ENCODE peak calls at places on chromosomes 3 and 15, in nine cellular contexts. One of them, this sample, is unnamed.

GRCh38 chr15:44102675-44103254 is 92.3 kb downstream of the FRMD5 start:
- DNase-seq in cardiac muscle cell: peak
- DNase-seq in fibroblast of mammary gland: peak
- DNase-seq in body of pancreas: peak
- DNase-seq in spleen: no peak
- DNase-seq in tibial artery: no peak
- DNase-seq in right atrium auricular region: no peak
- DNase-seq in A549: peak
- DNase-seq in foreskin fibroblast: peak
- DNase-seq in this sample: peak

GRCh38 chr15:28975766-28976179 is 90.0 kb downstream of the APBA2 start:
- DNase-seq in cardiac muscle cell: peak
- DNase-seq in fibroblast of mammary gland: peak
- DNase-seq in body of pancreas: peak
- DNase-seq in spleen: peak
- DNase-seq in tibial artery: no peak
- DNase-seq in right atrium auricular region: peak
- DNase-seq in A549: peak
- DNase-seq in foreskin fibroblast: peak
- DNase-seq in this sample: peak

GRCh38 chr3:141094851-141095545 is 43.9 kb downstream of the SPSB4 start:
- DNase-seq in cardiac muscle cell: peak
- DNase-seq in fibroblast of mammary gland: peak
- DNase-seq in body of pancreas: peak
- DNase-seq in spleen: no peak
- DNase-seq in tibial artery: peak
- DNase-seq in right atrium auricular region: peak
- DNase-seq in A549: no peak
- DNase-seq in foreskin fibroblast: peak
- DNase-seq in this sample: peak

GRCh38 chr3:194387276-194387675 is 11.8 kb downstream of the GP5 start:
- DNase-seq in cardiac muscle cell: no peak
- DNase-seq in fibroblast of mammary gland: no peak
- DNase-seq in body of pancreas: peak
- DNase-seq in spleen: no peak
- DNase-seq in tibial artery: peak
- DNase-seq in right atrium auricular region: peak
- DNase-seq in A549: no peak
- DNase-seq in foreskin fibroblast: no peak
- DNase-seq in this sample: no peak

GRCh38 chr3:127406309-127407025 is 118.6 kb upstream of the PRR20G start:
- DNase-seq in cardiac muscle cell: peak
- DNase-seq in fibroblast of mammary gland: peak
- DNase-seq in body of pancreas: no peak
- DNase-seq in spleen: peak
- DNase-seq in tibial artery: peak
- DNase-seq in right atrium auricular region: no peak
- DNase-seq in A549: peak
- DNase-seq in foreskin fibroblast: peak
- DNase-seq in this sample: no peak

GRCh38 chr15:68191555-68191954 is 13.6 kb downstream of the CALML4 start:
- DNase-seq in cardiac muscle cell: no peak
- DNase-seq in fibroblast of mammary gland: no peak
- DNase-seq in body of pancreas: no peak
- DNase-seq in spleen: no peak
- DNase-seq in tibial artery: no peak
- DNase-seq in right atrium auricular region: no peak
- DNase-seq in A549: no peak
- DNase-seq in foreskin fibroblast: no peak
- DNase-seq in this sample: no peak

GRCh38 chr3:70606018-70606417 is 293.6 kb upstream of the MDFIC2 start:
- DNase-seq in cardiac muscle cell: no peak
- DNase-seq in fibroblast of mammary gland: no peak
- DNase-seq in body of pancreas: no peak
- DNase-seq in spleen: no peak
- DNase-seq in tibial artery: no peak
- DNase-seq in right atrium auricular region: no peak
- DNase-seq in A549: no peak
- DNase-seq in foreskin fibroblast: no peak
- DNase-seq in this sample: no peak

GRCh38 chr3:40582401-40583027 is 57.8 kb downstream of the ZNF621 start:
- DNase-seq in cardiac muscle cell: no peak
- DNase-seq in fibroblast of mammary gland: no peak
- DNase-seq in body of pancreas: no peak
- DNase-seq in spleen: no peak
- DNase-seq in tibial artery: no peak
- DNase-seq in right atrium auricular region: no peak
- DNase-seq in A549: no peak
- DNase-seq in foreskin fibroblast: no peak
- DNase-seq in this sample: no peak

GRCh38 chr15:67685008-67685599 is 140.2 kb upstream of the SKOR1 start:
- DNase-seq in cardiac muscle cell: peak
- DNase-seq in fibroblast of mammary gland: peak
- DNase-seq in body of pancreas: no peak
- DNase-seq in spleen: no peak
- DNase-seq in tibial artery: no peak
- DNase-seq in right atrium auricular region: no peak
- DNase-seq in A549: no peak
- DNase-seq in foreskin fibroblast: peak
- DNase-seq in this sample: peak

GRCh38 chr3:109973733-109974132 is 636.4 kb upstream of the DPPA4 start:
- DNase-seq in cardiac muscle cell: peak
- DNase-seq in fibroblast of mammary gland: peak
- DNase-seq in body of pancreas: no peak
- DNase-seq in spleen: no peak
- DNase-seq in tibial artery: no peak
- DNase-seq in right atrium auricular region: no peak
- DNase-seq in A549: no peak
- DNase-seq in foreskin fibroblast: peak
- DNase-seq in this sample: peak

DNA sequence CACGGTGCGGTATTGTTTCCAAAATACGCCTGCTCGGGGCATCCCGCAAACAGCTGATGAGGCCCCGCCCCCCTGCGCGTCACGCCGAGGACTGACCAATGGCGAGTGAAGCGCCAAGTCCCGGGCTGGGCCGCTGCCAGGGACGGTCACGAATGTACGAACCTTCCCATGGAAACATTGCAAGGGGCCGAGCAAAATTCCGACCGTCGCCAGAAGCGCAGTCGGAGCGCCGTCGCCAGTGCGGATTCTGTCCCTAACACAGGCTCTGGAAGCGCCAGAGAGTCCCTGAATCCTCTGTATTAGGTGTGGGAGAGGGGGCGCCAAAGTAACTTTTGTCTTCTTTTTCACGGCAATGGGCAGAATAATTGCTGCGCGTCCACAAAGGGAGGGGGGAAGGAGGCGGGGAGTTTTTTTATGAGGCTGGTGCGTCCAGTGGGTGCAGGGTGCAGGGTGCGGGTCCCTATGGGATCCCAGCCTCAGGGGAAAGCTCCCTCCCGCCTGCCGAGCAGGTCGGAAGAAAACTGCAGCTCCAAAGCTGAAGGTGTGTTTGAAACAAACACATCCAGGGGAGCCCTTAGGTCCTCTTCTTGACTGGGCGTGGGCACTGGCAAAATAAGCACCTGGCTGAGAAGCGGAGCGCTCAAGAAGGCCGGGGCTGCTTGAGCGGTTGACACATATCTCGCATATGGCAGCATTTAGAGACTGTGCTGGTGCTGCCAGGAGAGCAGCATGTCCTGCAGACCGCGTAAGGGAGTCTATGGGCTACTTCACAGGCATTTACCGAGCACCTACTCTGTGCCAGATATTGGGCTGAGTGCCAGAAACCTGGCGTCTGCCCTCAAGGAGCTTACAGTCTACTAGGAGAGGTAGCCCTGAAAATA is at the start of gene BMF:
- DNase-seq in cardiac muscle cell: peak
- DNase-seq in fibroblast of mammary gland: peak
- DNase-seq in body of pancreas: peak
- DNase-seq in spleen: peak
- DNase-seq in tibial artery: peak
- DNase-seq in right atrium auricular region: peak
- DNase-seq in A549: peak
- DNase-seq in foreskin fibroblast: peak
- DNase-seq in this sample: peak
- TF ChIP-seq CTCF in cardiac muscle cell: peak
- TF ChIP-seq CTCF in fibroblast of mammary gland: no peak
- TF ChIP-seq CTCF in body of pancreas: no peak
- TF ChIP-seq CTCF in spleen: peak
- TF ChIP-seq CTCF in tibial artery: peak
- TF ChIP-seq CTCF in right atrium auricular region: no peak
- TF ChIP-seq CTCF in A549: peak
- TF ChIP-seq CTCF in foreskin fibroblast: peak
- TF ChIP-seq CTCF in this sample: peak

GRCh38 chr3:136311256-136311655 is 61.1 kb downstream of the PCCB start:
- DNase-seq in cardiac muscle cell: no peak
- DNase-seq in fibroblast of mammary gland: no peak
- DNase-seq in body of pancreas: no peak
- DNase-seq in spleen: no peak
- DNase-seq in tibial artery: no peak
- DNase-seq in right atrium auricular region: no peak
- DNase-seq in A549: no peak
- DNase-seq in foreskin fibroblast: no peak
- DNase-seq in this sample: no peak

GRCh38 chr3:136305879-136306278 is 55.7 kb downstream of the PCCB start:
- DNase-seq in cardiac muscle cell: peak
- DNase-seq in fibroblast of mammary gland: peak
- DNase-seq in body of pancreas: no peak
- DNase-seq in spleen: no peak
- DNase-seq in tibial artery: no peak
- DNase-seq in right atrium auricular region: no peak
- DNase-seq in A549: no peak
- DNase-seq in foreskin fibroblast: peak
- DNase-seq in this sample: peak
- H3K4me3 ChIP-seq in cardiac muscle cell: no peak
- H3K4me3 ChIP-seq in fibroblast of mammary gland: no peak
- H3K4me3 ChIP-seq in body of pancreas: no peak
- H3K4me3 ChIP-seq in spleen: no peak
- H3K4me3 ChIP-seq in tibial artery: no peak
- H3K4me3 ChIP-seq in right atrium auricular region: no peak
- H3K4me3 ChIP-seq in A549: no peak
- H3K4me3 ChIP-seq in foreskin fibroblast: no peak
- H3K4me3 ChIP-seq in this sample: no peak

GRCh38 chr3:87771338-87772059 is 287.3 kb downstream of the CGGBP1 start:
- DNase-seq in cardiac muscle cell: peak
- DNase-seq in fibroblast of mammary gland: peak
- DNase-seq in body of pancreas: peak
- DNase-seq in spleen: no peak
- DNase-seq in tibial artery: no peak
- DNase-seq in right atrium auricular region: no peak
- DNase-seq in A549: no peak
- DNase-seq in foreskin fibroblast: peak
- DNase-seq in this sample: peak
- TF ChIP-seq CTCF in cardiac muscle cell: peak
- TF ChIP-seq CTCF in fibroblast of mammary gland: peak
- TF ChIP-seq CTCF in body of pancreas: peak
- TF ChIP-seq CTCF in spleen: peak
- TF ChIP-seq CTCF in tibial artery: peak
- TF ChIP-seq CTCF in right atrium auricular region: no peak
- TF ChIP-seq CTCF in A549: peak
- TF ChIP-seq CTCF in foreskin fibroblast: peak
- TF ChIP-seq CTCF in this sample: peak

GRCh38 chr3:11709782-11710181 is 66.1 kb upstream of the VGLL4 start:
- DNase-seq in cardiac muscle cell: no peak
- DNase-seq in fibroblast of mammary gland: no peak
- DNase-seq in body of pancreas: no peak
- DNase-seq in spleen: no peak
- DNase-seq in tibial artery: no peak
- DNase-seq in right atrium auricular region: no peak
- DNase-seq in A549: no peak
- DNase-seq in foreskin fibroblast: no peak
- DNase-seq in this sample: no peak

GRCh38 chr3:11703185-11703584 is 59.5 kb upstream of the VGLL4 start:
- DNase-seq in cardiac muscle cell: no peak
- DNase-seq in fibroblast of mammary gland: no peak
- DNase-seq in body of pancreas: no peak
- DNase-seq in spleen: no peak
- DNase-seq in tibial artery: no peak
- DNase-seq in right atrium auricular region: no peak
- DNase-seq in A549: no peak
- DNase-seq in foreskin fibroblast: no peak
- DNase-seq in this sample: no peak

GRCh38 chr3:11705049-11705448 is 61.3 kb upstream of the VGLL4 start:
- DNase-seq in cardiac muscle cell: peak
- DNase-seq in fibroblast of mammary gland: no peak
- DNase-seq in body of pancreas: no peak
- DNase-seq in spleen: peak
- DNase-seq in tibial artery: no peak
- DNase-seq in right atrium auricular region: no peak
- DNase-seq in A549: no peak
- DNase-seq in foreskin fibroblast: peak
- DNase-seq in this sample: no peak

GRCh38 chr3:11711826-11712225 is 68.1 kb upstream of the VGLL4 start:
- DNase-seq in cardiac muscle cell: no peak
- DNase-seq in fibroblast of mammary gland: no peak
- DNase-seq in body of pancreas: no peak
- DNase-seq in spleen: no peak
- DNase-seq in tibial artery: no peak
- DNase-seq in right atrium auricular region: no peak
- DNase-seq in A549: no peak
- DNase-seq in foreskin fibroblast: peak
- DNase-seq in this sample: no peak

DNA sequence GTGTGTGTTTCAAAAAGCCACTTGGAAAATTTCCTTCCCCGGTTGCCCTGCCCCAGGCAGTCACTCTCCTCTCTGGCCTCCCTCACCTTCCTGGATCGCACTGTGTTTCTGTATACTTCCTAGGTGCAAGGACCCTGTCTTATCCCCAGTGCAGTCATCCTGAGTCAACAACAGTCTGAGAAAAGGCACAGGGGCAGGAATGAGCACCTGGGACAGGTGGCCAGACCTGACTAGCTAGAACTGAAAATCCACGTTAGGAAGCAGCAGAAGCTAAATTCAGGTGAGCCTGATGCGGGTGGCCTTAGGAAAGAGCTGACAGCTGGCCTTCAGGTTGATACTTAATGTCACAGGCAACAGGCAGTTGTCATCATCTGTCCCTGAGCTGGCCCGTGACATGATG is 62.9 kb upstream of the VGLL4 start:
- DNase-seq in cardiac muscle cell: no peak
- DNase-seq in fibroblast of mammary gland: no peak
- DNase-seq in body of pancreas: no peak
- DNase-seq in spleen: no peak
- DNase-seq in tibial artery: no peak
- DNase-seq in right atrium auricular region: no peak
- DNase-seq in A549: no peak
- DNase-seq in foreskin fibroblast: no peak
- DNase-seq in this sample: no peak
- H3K4me3 ChIP-seq in cardiac muscle cell: no peak
- H3K4me3 ChIP-seq in fibroblast of mammary gland: no peak
- H3K4me3 ChIP-seq in body of pancreas: no peak
- H3K4me3 ChIP-seq in spleen: no peak
- H3K4me3 ChIP-seq in tibial artery: no peak
- H3K4me3 ChIP-seq in right atrium auricular region: no peak
- H3K4me3 ChIP-seq in A549: no peak
- H3K4me3 ChIP-seq in foreskin fibroblast: no peak
- H3K4me3 ChIP-seq in this sample: no peak

DNA sequence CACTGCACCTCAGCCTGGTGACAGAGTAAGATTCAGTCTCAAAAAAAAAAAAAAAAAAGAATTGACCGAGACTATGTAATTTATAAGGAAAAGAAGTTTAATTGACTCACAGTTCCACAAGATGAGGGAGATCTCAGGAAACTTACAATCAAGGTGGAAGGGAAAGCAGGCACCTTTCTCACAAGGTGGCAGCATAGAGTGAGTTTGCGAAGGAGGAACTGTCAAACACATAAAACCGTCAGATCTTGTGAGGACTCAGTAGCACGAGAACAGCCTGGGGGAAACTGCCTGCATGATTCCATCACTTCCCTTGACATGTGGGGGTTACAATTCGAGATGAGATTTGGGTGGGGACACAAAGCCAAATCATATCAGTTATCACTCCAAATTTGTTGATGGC is 380.9 kb downstream of the EDEM1 start:
- DNase-seq in cardiac muscle cell: no peak
- DNase-seq in fibroblast of mammary gland: no peak
- DNase-seq in body of pancreas: no peak
- DNase-seq in spleen: no peak
- DNase-seq in tibial artery: no peak
- DNase-seq in right atrium auricular region: no peak
- DNase-seq in A549: no peak
- DNase-seq in foreskin fibroblast: no peak
- DNase-seq in this sample: no peak
- TF ChIP-seq CTCF in cardiac muscle cell: no peak
- TF ChIP-seq CTCF in fibroblast of mammary gland: no peak
- TF ChIP-seq CTCF in body of pancreas: no peak
- TF ChIP-seq CTCF in spleen: no peak
- TF ChIP-seq CTCF in tibial artery: no peak
- TF ChIP-seq CTCF in right atrium auricular region: no peak
- TF ChIP-seq CTCF in A549: peak
- TF ChIP-seq CTCF in foreskin fibroblast: no peak
- TF ChIP-seq CTCF in this sample: no peak